ENCODE peak calls at places on chromosomes 16 and 17, in eight cellular contexts. J is Karpas-422; L is Peyer's patch; V is heart left ventricle; T is CD4-positive, CD25-positive, alpha-beta regulatory T cell; Y is CD4-positive, alpha-beta memory T cell; X is testis; Z is A549. E is an unnamed sample.
A peak's percentile ranks its signal among the peaks of the same experiment; 100 is the strongest.

GRCh38 chr16:22206847-22207714 is 1.0 kb downstream of the EEF2K start:
- DNase-seq in J (peak; percentile 87), L (peak; percentile 79), V (peak; percentile 91), T (peak; percentile 67), Y (peak; percentile 35), X (peak; percentile 68), Z (peak; percentile 37), E (peak; percentile 89)

GRCh38 chr16:647173-647902 is 1.8 kb upstream of the WDR90 start:
- DNase-seq in J (peak; percentile 68), L (peak; percentile 69), V (no peak), T (no peak), Y (no peak), X (no peak), Z (no peak), E (no peak)

GRCh38 chr16:78005881-78006280 is 16.5 kb upstream of the CLEC3A start:
- DNase-seq in J (peak; percentile 77), L (no peak), V (no peak), T (no peak), Y (no peak), X (no peak), Z (peak; percentile 6), E (no peak)

GRCh38 chr16:28883221-28883996 is 5.1 kb downstream of the ATP2A1 start:
- DNase-seq in J (no peak), L (no peak), V (no peak), T (no peak), Y (no peak), X (no peak), Z (no peak), E (no peak)

GRCh38 chr16:53043462-53043861 is 9.2 kb downstream of the CHD9NB start:
- DNase-seq in J (no peak), L (no peak), V (no peak), T (no peak), Y (no peak), X (peak; percentile 53), Z (no peak), E (peak; percentile 29)

GRCh38 chr17:45849536-45849990 is 4.9 kb downstream of the SPPL2C start:
- DNase-seq in J (no peak), L (no peak), V (no peak), T (no peak), Y (no peak), X (no peak), Z (no peak), E (no peak)

GRCh38 chr17:42535400-42536047 is 517 bp upstream of the NAGLU start:
- DNase-seq in J (no peak), L (no peak), V (no peak), T (no peak), Y (no peak), X (no peak), Z (no peak), E (no peak)

GRCh38 chr16:89864421-89864820 is 9.0 kb upstream of the TCF25 start:
- DNase-seq in J (no peak), L (no peak), V (no peak), T (peak; percentile 9), Y (no peak), X (no peak), Z (no peak), E (no peak)

GRCh38 chr17:5769936-5770335 is 185.6 kb upstream of the NLRP1 start:
- DNase-seq in J (no peak), L (no peak), V (no peak), T (no peak), Y (no peak), X (no peak), Z (no peak), E (no peak)

GRCh38 chr16:21001262-21001661 is 100.7 kb downstream of the LYRM1 start:
- DNase-seq in J (peak; percentile 74), L (no peak), V (no peak), T (peak; percentile 42), Y (no peak), X (peak; percentile 34), Z (peak; percentile 47), E (no peak)

GRCh38 chr17:83068641-83069570 is 10.5 kb upstream of the METRNL start:
- DNase-seq in J (no peak), L (peak; percentile 39), V (peak; percentile 26), T (no peak), Y (no peak), X (no peak), Z (no peak), E (no peak)

GRCh38 chr17:78184868-78185267 is 2.0 kb downstream of the TK1 start:
- DNase-seq in J (no peak), L (no peak), V (no peak), T (no peak), Y (no peak), X (no peak), Z (no peak), E (no peak)

GRCh38 chr17:44108440-44109311 is 14.8 kb downstream of the HDAC5 start:
- DNase-seq in J (no peak), L (no peak), V (peak; percentile 96), T (no peak), Y (no peak), X (peak; percentile 91), Z (peak; percentile 88), E (peak; percentile 85)

GRCh38 chr17:55420067-55420775 is 1.4 kb downstream of the MMD start:
- DNase-seq in J (peak; percentile 86), L (no peak), V (peak; percentile 46), T (peak; percentile 94), Y (peak; percentile 37), X (no peak), Z (no peak), E (no peak)

GRCh38 chr17:45241315-45242011 is 19.8 kb downstream of the FMNL1 start:
- DNase-seq in J (no peak), L (peak; percentile 63), V (no peak), T (no peak), Y (no peak), X (peak; percentile 48), Z (no peak), E (no peak)

GRCh38 chr17:78684026-78684425 is 98.0 kb downstream of the CYTH1 start:
- DNase-seq in J (no peak), L (no peak), V (no peak), T (no peak), Y (no peak), X (no peak), Z (no peak), E (no peak)

DNA sequence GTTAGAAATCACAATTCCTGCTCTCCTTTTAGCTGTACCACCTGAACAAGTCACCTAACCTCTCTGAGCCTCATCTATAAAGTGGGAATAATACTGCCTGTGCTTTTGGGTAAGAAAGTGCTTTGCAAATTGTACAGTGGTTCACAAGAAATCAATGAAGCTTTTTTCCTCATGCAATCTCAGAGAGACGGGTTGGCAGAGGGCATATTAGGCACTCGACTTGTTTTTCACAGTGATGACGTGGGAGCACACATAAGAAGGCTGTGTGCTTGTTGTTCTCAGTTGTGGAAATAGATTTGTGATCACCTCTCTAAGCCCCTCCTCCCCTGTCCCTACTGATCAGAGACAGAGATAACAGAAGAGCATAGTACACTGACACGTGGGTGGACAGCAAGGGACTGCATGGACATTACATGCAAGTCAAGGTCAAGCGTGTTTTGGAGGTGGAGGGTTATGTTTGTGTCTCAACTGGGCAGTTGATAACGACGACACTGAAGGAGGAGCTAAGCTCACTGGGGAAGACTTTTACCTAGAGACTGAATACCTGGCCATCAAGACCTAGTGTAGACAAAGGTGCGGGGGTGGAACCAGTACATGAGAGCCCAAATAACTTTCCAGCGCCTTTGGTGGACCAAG is 1.7 kb upstream of the GPT2 start:
- DNase-seq in J (no peak), L (no peak), V (no peak), T (no peak), Y (no peak), X (no peak), Z (no peak), E (no peak)
- H3K4me3 ChIP-seq in J (no peak overlapping the region), L (no peak overlapping the region), V (no peak overlapping the region), T (no peak overlapping the region), Y (no peak overlapping the region), X (no peak overlapping the region), Z (no peak overlapping the region), E (no peak overlapping the region)

GRCh38 chr16:57830890-57831484 is 28.7 kb upstream of the KIFC3 start:
- DNase-seq in J (no peak), L (no peak), V (no peak), T (no peak), Y (no peak), X (no peak), Z (no peak), E (no peak)
- H3K4me1 ChIP-seq in J (no peaks in the 10 kb centered on the region), L (no peaks in the 10 kb centered on the region), V (no peaks in the 10 kb centered on the region), T (no peaks in the 10 kb centered on the region), Y (no peaks in the 10 kb centered on the region), X (peaks cover 5% of the 10 kb centered on the region), Z (peaks cover 51% of the 10 kb centered on the region), E (peaks cover 41% of the 10 kb centered on the region)

DNA sequence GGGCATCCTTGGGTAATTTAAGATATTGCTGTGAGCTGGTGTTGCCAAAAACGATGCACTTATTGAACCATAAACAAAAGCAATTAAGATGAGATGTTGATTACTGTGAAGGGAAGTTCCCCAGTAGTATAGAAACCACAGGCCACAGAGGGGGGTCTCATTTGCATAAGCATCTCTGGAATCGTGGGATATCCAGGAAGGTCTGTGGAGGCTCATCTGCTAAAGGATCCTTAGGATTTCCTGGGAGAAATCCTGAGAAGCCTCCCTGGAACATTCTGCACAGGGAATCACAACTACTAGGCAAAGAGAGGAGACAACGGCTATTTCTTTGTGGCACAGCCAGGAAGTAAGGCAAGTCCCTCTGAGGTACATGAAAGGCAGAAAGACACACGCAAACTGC is 591.5 kb upstream of the CDH11 start:
- DNase-seq in J (no peak), L (no peak), V (no peak), T (no peak), Y (no peak), X (no peak), Z (no peak), E (no peak)
- H3K27ac ChIP-seq in J (no peak overlapping the region), L (no peak overlapping the region), V (no peak overlapping the region), T (no peak overlapping the region), Y (no peak overlapping the region), X (no peak overlapping the region), Z (no peak overlapping the region), E (no peak overlapping the region)

GRCh38 chr17:61201211-61201610 is 198.4 kb upstream of the TBX2 start:
- DNase-seq in J (no peak), L (no peak), V (no peak), T (no peak), Y (no peak), X (no peak), Z (peak; percentile 91), E (no peak)

GRCh38 chr17:61200349-61200735 is 199.3 kb upstream of the TBX2 start:
- DNase-seq in J (no peak), L (no peak), V (no peak), T (no peak), Y (no peak), X (no peak), Z (no peak), E (no peak)

GRCh38 chr17:61199431-61200348 is 200.0 kb upstream of the TBX2 start:
- DNase-seq in J (no peak), L (no peak), V (no peak), T (no peak), Y (no peak), X (no peak), Z (no peak), E (no peak)

GRCh38 chr17:61196799-61197198 is 202.8 kb upstream of the TBX2 start:
- DNase-seq in J (no peak), L (no peak), V (no peak), T (no peak), Y (no peak), X (no peak), Z (no peak), E (no peak)

DNA sequence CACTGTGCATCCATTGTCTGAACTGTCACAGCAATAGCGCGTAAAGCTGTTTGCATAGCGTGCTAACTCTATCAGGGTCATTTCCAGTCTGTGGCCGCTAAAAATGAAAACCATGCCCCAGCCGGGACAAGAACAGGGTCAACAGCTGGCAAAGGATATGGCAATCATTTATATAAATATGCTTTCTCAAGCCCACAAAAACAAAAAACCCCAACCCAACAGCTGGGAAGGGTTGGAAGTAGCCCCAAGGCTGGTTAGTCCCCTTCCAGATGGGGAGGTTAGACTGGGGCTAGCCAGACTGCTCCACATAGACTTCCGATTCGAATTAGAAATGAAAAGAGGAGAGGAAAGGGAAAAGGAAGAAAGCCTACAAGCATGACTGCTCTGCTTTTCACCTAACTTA is 203.3 kb upstream of the TBX2 start:
- DNase-seq in J (no peak), L (no peak), V (no peak), T (no peak), Y (no peak), X (no peak), Z (no peak), E (no peak)
- H3K4me3 ChIP-seq in J (no peak overlapping the region), L (no peak overlapping the region), V (no peak overlapping the region), T (no peak overlapping the region), Y (no peak overlapping the region), X (no peak overlapping the region), Z (no peak overlapping the region), E (no peak overlapping the region)

E was measured in left ventricle myocardium inferior.